ENCODE peak calls at places on chromosome 11, in five cellular contexts. One of them, this sample, is unnamed.

GRCh38 chr11:88297320-88298263 is 39.9 kb downstream of the CTSC start:
- DNase-seq in neuronal stem cell: no peak
- DNase-seq in trophoblast cell: no peak
- DNase-seq in H1: no peak
- DNase-seq in H9: no peak
- DNase-seq in this sample: no peak

GRCh38 chr11:16881074-16881709 is 133.0 kb downstream of the PLEKHA7 start:
- DNase-seq in neuronal stem cell: no peak
- DNase-seq in trophoblast cell: no peak
- DNase-seq in H1: no peak
- DNase-seq in H9: no peak
- DNase-seq in this sample: no peak

GRCh38 chr11:108929241-108929640 is 264.4 kb downstream of the DDX10 start:
- DNase-seq in neuronal stem cell: no peak
- DNase-seq in trophoblast cell: peak; percentile 92
- DNase-seq in H1: no peak
- DNase-seq in H9: no peak
- DNase-seq in this sample: peak; percentile 96

GRCh38 chr11:31437742-31438435 is 68.2 kb downstream of the DNAJC24 start:
- DNase-seq in neuronal stem cell: no peak
- DNase-seq in trophoblast cell: peak; percentile 45
- DNase-seq in H1: no peak
- DNase-seq in H9: no peak
- DNase-seq in this sample: peak; percentile 38

GRCh38 chr11:62600367-62601113 is 1.1 kb downstream of the MTA2 start:
- DNase-seq in neuronal stem cell: no peak
- DNase-seq in trophoblast cell: peak; percentile 14
- DNase-seq in H1: no peak
- DNase-seq in H9: no peak
- DNase-seq in this sample: no peak

GRCh38 chr11:68669301-68670090 is 14.8 kb upstream of the GAL start:
- DNase-seq in neuronal stem cell: no peak
- DNase-seq in trophoblast cell: no peak
- DNase-seq in H1: no peak
- DNase-seq in H9: no peak
- DNase-seq in this sample: no peak

GRCh38 chr11:131311746-131312145 is 58.7 kb upstream of the NTM start:
- DNase-seq in neuronal stem cell: no peak
- DNase-seq in trophoblast cell: no peak
- DNase-seq in H1: no peak
- DNase-seq in H9: no peak
- DNase-seq in this sample: no peak

GRCh38 chr11:86416494-86416893 is 41.8 kb downstream of the CCDC81 start:
- DNase-seq in neuronal stem cell: no peak
- DNase-seq in trophoblast cell: peak; percentile 73
- DNase-seq in H1: no peak
- DNase-seq in H9: no peak
- DNase-seq in this sample: peak; percentile 56

GRCh38 chr11:83502041-83502440 is 215.9 kb upstream of the CCDC90B start:
- DNase-seq in neuronal stem cell: no peak
- DNase-seq in trophoblast cell: peak; percentile 10
- DNase-seq in H1: no peak
- DNase-seq in H9: no peak
- DNase-seq in this sample: no peak

GRCh38 chr11:70578831-70579230 is 180.5 kb downstream of the CTTN start:
- DNase-seq in neuronal stem cell: no peak
- DNase-seq in trophoblast cell: no peak
- DNase-seq in H1: no peak
- DNase-seq in H9: no peak
- DNase-seq in this sample: no peak

GRCh38 chr11:41133023-41133422 is 326.4 kb downstream of the LRRC4C start:
- DNase-seq in neuronal stem cell: no peak
- DNase-seq in trophoblast cell: no peak
- DNase-seq in H1: no peak
- DNase-seq in H9: no peak
- DNase-seq in this sample: no peak

GRCh38 chr11:126871792-126872191 is 128.8 kb downstream of the KIRREL3 start:
- DNase-seq in neuronal stem cell: no peak
- DNase-seq in trophoblast cell: no peak
- DNase-seq in H1: no peak
- DNase-seq in H9: no peak
- DNase-seq in this sample: no peak

GRCh38 chr11:101436511-101437142 is 147.2 kb downstream of the TRPC6 start:
- DNase-seq in neuronal stem cell: peak; percentile 48
- DNase-seq in trophoblast cell: peak; percentile 60
- DNase-seq in H1: no peak
- DNase-seq in H9: peak; percentile 67
- DNase-seq in this sample: peak; percentile 46

GRCh38 chr11:85180528-85180927 is 446.6 kb downstream of the DLG2 start:
- DNase-seq in neuronal stem cell: no peak
- DNase-seq in trophoblast cell: no peak
- DNase-seq in H1: no peak
- DNase-seq in H9: no peak
- DNase-seq in this sample: no peak

GRCh38 chr11:95363710-95364109 is 132.7 kb upstream of the SESN3 start:
- DNase-seq in neuronal stem cell: peak; percentile 49
- DNase-seq in trophoblast cell: no peak
- DNase-seq in H1: no peak
- DNase-seq in H9: peak; percentile 71
- DNase-seq in this sample: no peak

DNA sequence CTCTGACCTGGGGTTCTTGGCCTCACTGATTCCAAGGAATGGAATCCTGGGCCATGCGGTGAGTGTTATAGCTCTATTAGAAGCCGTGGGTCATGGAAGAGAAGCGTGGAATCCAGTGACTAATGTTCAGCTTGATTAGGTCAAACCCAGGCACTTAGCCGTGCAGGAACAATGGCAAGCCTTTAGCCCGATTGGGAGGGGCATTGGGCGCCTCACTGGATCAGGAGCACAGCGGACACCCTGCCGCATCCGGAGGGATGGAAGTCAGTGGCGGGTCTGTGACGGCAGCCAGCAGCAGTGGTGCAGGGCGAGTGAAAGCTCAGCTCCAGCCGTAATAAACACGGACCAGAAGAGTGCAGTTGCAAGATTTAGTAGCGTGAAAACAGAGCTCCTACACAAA is 20.5 kb upstream of the SLC17A6 start:
- DNase-seq in neuronal stem cell: no peak
- DNase-seq in trophoblast cell: no peak
- DNase-seq in H1: no peak
- DNase-seq in H9: no peak
- DNase-seq in this sample: no peak
- H2BK12ac ChIP-seq in neuronal stem cell: no peak overlapping the region
- H2BK12ac ChIP-seq in trophoblast cell: no peak overlapping the region
- H2BK12ac ChIP-seq in H1: no peak overlapping the region
- H2BK12ac ChIP-seq in H9: no peak overlapping the region
- H2BK12ac ChIP-seq in this sample: no peak overlapping the region

DNA sequence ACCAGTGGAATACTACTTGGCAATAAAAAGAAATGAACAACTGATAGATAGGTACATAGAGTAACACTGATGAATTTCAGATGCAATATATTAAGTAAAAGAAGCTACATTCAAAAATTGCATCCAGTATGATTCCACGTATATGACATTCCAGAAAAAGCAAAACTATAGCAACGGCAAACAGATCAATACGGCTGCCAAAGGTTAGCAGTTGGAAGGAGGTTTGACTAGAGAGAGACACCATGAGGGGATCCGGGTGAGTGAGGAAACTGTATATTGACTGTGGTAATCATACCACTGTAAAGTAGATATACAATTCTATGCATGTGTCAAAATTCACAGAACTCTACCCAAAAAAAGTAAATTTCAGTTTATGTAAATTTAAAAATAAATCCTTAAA is 28.7 kb downstream of the CADM1 start:
- DNase-seq in neuronal stem cell: no peak
- DNase-seq in trophoblast cell: no peak
- DNase-seq in H1: no peak
- DNase-seq in H9: no peak
- DNase-seq in this sample: no peak
- H2BK12ac ChIP-seq in neuronal stem cell: no peak overlapping the region
- H2BK12ac ChIP-seq in trophoblast cell: no peak overlapping the region
- H2BK12ac ChIP-seq in H1: no peak overlapping the region
- H2BK12ac ChIP-seq in H9: no peak overlapping the region
- H2BK12ac ChIP-seq in this sample: no peak overlapping the region

GRCh38 chr11:115740365-115740764 is 236.2 kb upstream of the CADM1 start:
- DNase-seq in neuronal stem cell: no peak
- DNase-seq in trophoblast cell: no peak
- DNase-seq in H1: no peak
- DNase-seq in H9: no peak
- DNase-seq in this sample: no peak
- H2BK12ac ChIP-seq in neuronal stem cell: no peak overlapping the region
- H2BK12ac ChIP-seq in trophoblast cell: no peak overlapping the region
- H2BK12ac ChIP-seq in H1: no peak overlapping the region
- H2BK12ac ChIP-seq in H9: no peak overlapping the region
- H2BK12ac ChIP-seq in this sample: no peak overlapping the region

GRCh38 chr11:65650547-65651338 is 12.0 kb downstream of the RELA start:
- DNase-seq in neuronal stem cell: no peak
- DNase-seq in trophoblast cell: peak; percentile 71
- DNase-seq in H1: no peak
- DNase-seq in H9: peak; percentile 58
- DNase-seq in this sample: no peak
- H2BK12ac ChIP-seq in neuronal stem cell: peak overlapping the region; percentile 16
- H2BK12ac ChIP-seq in trophoblast cell: peak overlapping the region; percentile 15
- H2BK12ac ChIP-seq in H1: no peak overlapping the region
- H2BK12ac ChIP-seq in H9: no peak overlapping the region
- H2BK12ac ChIP-seq in this sample: no peak overlapping the region

DNA sequence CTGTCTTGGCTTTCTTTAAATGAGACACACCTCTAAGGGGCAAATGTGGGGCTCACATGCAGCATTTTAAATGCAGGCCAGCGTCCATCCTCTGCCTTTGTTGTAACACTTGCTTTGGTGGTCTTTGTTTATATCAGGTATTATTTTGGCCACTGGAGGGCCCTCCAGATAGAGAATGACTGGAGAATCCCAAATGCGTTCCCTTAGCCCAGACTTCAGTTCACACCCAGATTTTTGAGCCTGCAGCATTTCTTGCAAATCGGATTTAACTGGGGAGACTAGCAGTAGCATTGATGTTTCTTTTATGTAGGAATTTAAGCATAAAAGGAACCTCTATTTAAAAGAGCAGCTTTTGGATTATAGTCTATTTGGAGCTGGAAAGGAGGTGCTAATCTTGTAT is 200.2 kb upstream of the SORL1-AS1 start:
- DNase-seq in neuronal stem cell: no peak
- DNase-seq in trophoblast cell: no peak
- DNase-seq in H1: no peak
- DNase-seq in H9: no peak
- DNase-seq in this sample: no peak
- H2BK12ac ChIP-seq in neuronal stem cell: no peak overlapping the region
- H2BK12ac ChIP-seq in trophoblast cell: no peak overlapping the region
- H2BK12ac ChIP-seq in H1: no peak overlapping the region
- H2BK12ac ChIP-seq in H9: no peak overlapping the region
- H2BK12ac ChIP-seq in this sample: no peak overlapping the region

GRCh38 chr11:117057727-117058126 is 40.5 kb downstream of the SIK3 start:
- DNase-seq in neuronal stem cell: no peak
- DNase-seq in trophoblast cell: no peak
- DNase-seq in H1: no peak
- DNase-seq in H9: no peak
- DNase-seq in this sample: no peak

GRCh38 chr11:117059611-117060010 is 38.6 kb downstream of the SIK3 start:
- DNase-seq in neuronal stem cell: no peak
- DNase-seq in trophoblast cell: peak; percentile 93
- DNase-seq in H1: no peak
- DNase-seq in H9: no peak
- DNase-seq in this sample: no peak

GRCh38 chr11:117057317-117057716 is 40.9 kb downstream of the SIK3 start:
- DNase-seq in neuronal stem cell: no peak
- DNase-seq in trophoblast cell: no peak
- DNase-seq in H1: no peak
- DNase-seq in H9: no peak
- DNase-seq in this sample: no peak

GRCh38 chr11:117061256-117061655 is 37.0 kb downstream of the SIK3 start:
- DNase-seq in neuronal stem cell: no peak
- DNase-seq in trophoblast cell: no peak
- DNase-seq in H1: no peak
- DNase-seq in H9: no peak
- DNase-seq in this sample: no peak

DNA sequence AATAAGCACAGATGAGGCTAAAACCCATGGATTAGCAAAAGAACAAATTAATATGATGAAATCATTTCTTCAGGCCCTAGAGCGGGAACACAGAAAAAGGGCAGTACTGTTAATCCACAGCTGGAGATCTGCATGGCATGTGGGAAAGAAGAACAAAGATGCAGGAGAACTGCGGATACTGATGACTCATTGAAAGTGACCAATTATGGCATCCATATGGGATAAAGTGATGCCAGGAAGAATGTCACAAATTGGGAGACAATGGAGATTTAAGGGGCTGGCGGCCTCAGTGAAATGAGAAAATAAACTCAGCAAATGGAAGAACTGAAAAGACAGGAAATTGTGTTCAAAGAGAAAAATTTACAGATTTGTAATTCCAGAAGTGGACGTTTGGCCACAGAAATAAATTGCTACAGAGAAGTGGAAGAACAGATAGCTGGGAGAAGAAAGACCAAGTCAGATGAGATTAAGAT is 39.4 kb downstream of the SIK3 start:
- DNase-seq in neuronal stem cell: peak; percentile 27
- DNase-seq in trophoblast cell: peak; percentile 63
- DNase-seq in H1: no peak
- DNase-seq in H9: no peak
- DNase-seq in this sample: peak; percentile 56
- H2BK12ac ChIP-seq in neuronal stem cell: no peak overlapping the region
- H2BK12ac ChIP-seq in trophoblast cell: no peak overlapping the region
- H2BK12ac ChIP-seq in H1: no peak overlapping the region
- H2BK12ac ChIP-seq in H9: no peak overlapping the region
- H2BK12ac ChIP-seq in this sample: no peak overlapping the region

This sample was measured in mesenchymal stem cell.